ENCODE peak calls at places on chromosomes 16 and 17, in eight cellular contexts. T is activated T-cell treated with anti-CD3 and anti-CD28 coated beads, Interleukin-2, amount 50 U/mL, for 72 hours; V is Kasumi-1; Y is lower leg skin; R is skeletal muscle cell; Z is substantia nigra; P is LoVo; H is amniotic stem cell. U is an unnamed sample.

GRCh38 chr17:80703109-80703508 is 158.5 kb downstream of the RPTOR start:
- DNase-seq in T (peak), V (no peak), Y (no peak), R (no peak), Z (no peak), P (no peak), H (no peak), U (no peak)

GRCh38 chr17:73703216-73703615 is 59.0 kb upstream of the SDK2 start:
- DNase-seq in T (no peak), V (no peak), Y (no peak), R (no peak), Z (no peak), P (no peak), H (no peak), U (no peak)

GRCh38 chr17:36920032-36921000 is 17.0 kb upstream of the LHX1 start:
- DNase-seq in T (peak), V (no peak), Y (no peak), R (no peak), Z (no peak), P (no peak), H (no peak), U (no peak)

GRCh38 chr17:44878627-44879221 is 20.5 kb downstream of the EFTUD2 start:
- DNase-seq in T (peak), V (peak), Y (no peak), R (no peak), Z (no peak), P (no peak), H (peak), U (no peak)

GRCh38 chr17:78075545-78075944 is 53.0 kb downstream of the TMC6 start:
- DNase-seq in T (no peak), V (no peak), Y (peak), R (no peak), Z (peak), P (no peak), H (no peak), U (no peak)

GRCh38 chr17:68595986-68596385 is 5.2 kb downstream of the FAM20A start:
- DNase-seq in T (no peak), V (no peak), Y (no peak), R (no peak), Z (no peak), P (no peak), H (no peak), U (no peak)

GRCh38 chr16:82062645-82063058 is 27.6 kb downstream of the HSD17B2 start:
- DNase-seq in T (no peak), V (no peak), Y (peak), R (peak), Z (no peak), P (no peak), H (no peak), U (no peak)

GRCh38 chr17:47810901-47811635 is 10.5 kb downstream of the OSBPL7 start:
- DNase-seq in T (no peak), V (no peak), Y (peak), R (no peak), Z (no peak), P (no peak), H (no peak), U (no peak)

GRCh38 chr17:888998-889401 is 90.6 kb downstream of the NXN start:
- DNase-seq in T (peak), V (no peak), Y (no peak), R (no peak), Z (no peak), P (no peak), H (no peak), U (no peak)

GRCh38 chr16:62067981-62068380 is 31.7 kb upstream of the CDH8 start:
- DNase-seq in T (no peak), V (no peak), Y (no peak), R (no peak), Z (no peak), P (no peak), H (no peak), U (no peak)

GRCh38 chr17:78923660-78924453 is 1.3 kb downstream of the TIMP2 start:
- DNase-seq in T (peak), V (peak), Y (peak), R (no peak), Z (no peak), P (peak), H (no peak), U (no peak)

GRCh38 chr16:16830973-16831372 is 452.0 kb downstream of the NPIPA7 start:
- DNase-seq in T (no peak), V (no peak), Y (no peak), R (no peak), Z (no peak), P (no peak), H (no peak), U (no peak)

GRCh38 chr16:278863-279366 is 1.5 kb upstream of the ARHGDIG start:
- DNase-seq in T (peak), V (no peak), Y (no peak), R (no peak), Z (no peak), P (no peak), H (no peak), U (no peak)

GRCh38 chr17:556431-556995 is 158.1 kb downstream of the VPS53 start:
- DNase-seq in T (no peak), V (no peak), Y (no peak), R (no peak), Z (no peak), P (no peak), H (no peak), U (no peak)

GRCh38 chr17:42227849-42228696 is 33.8 kb upstream of the GHDC start:
- DNase-seq in T (no peak), V (no peak), Y (peak), R (no peak), Z (no peak), P (no peak), H (no peak), U (no peak)

GRCh38 chr17:44362479-44362963 is 1.1 kb downstream of the FAM171A2 start:
- DNase-seq in T (no peak), V (no peak), Y (no peak), R (no peak), Z (no peak), P (no peak), H (no peak), U (no peak)

GRCh38 chr17:60455378-60455777 is 33.1 kb downstream of the CHCT1 start:
- DNase-seq in T (no peak), V (no peak), Y (no peak), R (no peak), Z (no peak), P (no peak), H (no peak), U (no peak)

GRCh38 chr17:60496051-60496450 is 30.0 kb downstream of the APPBP2 start:
- DNase-seq in T (no peak), V (no peak), Y (no peak), R (no peak), Z (no peak), P (no peak), H (no peak), U (no peak)

GRCh38 chr16:19980866-19981265 is 92.8 kb downstream of the GPR139 start:
- DNase-seq in T (no peak), V (no peak), Y (no peak), R (no peak), Z (no peak), P (no peak), H (no peak), U (no peak)

GRCh38 chr17:20935740-20936139 is 107.1 kb downstream of the USP22 start:
- DNase-seq in T (no peak), V (no peak), Y (no peak), R (peak), Z (no peak), P (peak), H (peak), U (no peak)

GRCh38 chr17:4236456-4236855 is 27.3 kb downstream of the ANKFY1 start:
- DNase-seq in T (no peak), V (no peak), Y (no peak), R (no peak), Z (no peak), P (no peak), H (no peak), U (no peak)

GRCh38 chr17:80826955-80827645 is 164.5 kb upstream of the CHMP6 start:
- DNase-seq in T (peak), V (peak), Y (peak), R (peak), Z (no peak), P (no peak), H (peak), U (no peak)